ENCODE peak calls at places on chromosome 2, in seven cellular contexts. A is thyroid gland, T is IMR-90, E is GM12878, D is heart left ventricle, S is A549, O is adrenal gland. W is an unnamed sample.

GRCh38 chr2:122703676-122704075 is 948.2 kb downstream of the TSN start:
- DNase-seq in S (no peak), A (no peak), O (no peak), T (no peak), E (no peak), D (no peak), W (no peak)

GRCh38 chr2:239394346-239394945 is 6.4 kb downstream of the HDAC4 start:
- DNase-seq in O (no peak), S (no peak), E (no peak), D (no peak), T (no peak), A (peak), W (no peak)

GRCh38 chr2:45588158-45588829 is 22.8 kb downstream of the SRBD1 start:
- DNase-seq in A (no peak), S (no peak), O (no peak), T (no peak), E (no peak), D (no peak), W (no peak)

GRCh38 chr2:12534646-12535263 is 182.0 kb upstream of the TRIB2 start:
- DNase-seq in S (no peak), D (peak), A (no peak), T (peak), O (no peak), E (no peak), W (no peak)

GRCh38 chr2:207180741-207181140 is 15.0 kb upstream of the KLF7 start:
- DNase-seq in O (no peak), S (no peak), T (peak), A (no peak), E (no peak), D (no peak), W (no peak)

GRCh38 chr2:229731916-229732315 is 17.6 kb upstream of the DNER start:
- DNase-seq in O (no peak), D (no peak), E (no peak), A (no peak), S (no peak), T (peak), W (no peak)

GRCh38 chr2:226813148-226813701 is 13.6 kb upstream of the IRS1 start:
- DNase-seq in T (no peak), S (no peak), O (no peak), A (no peak), E (no peak), D (no peak), W (no peak)

GRCh38 chr2:10557506-10558265 is 109.6 kb upstream of the ODC1 start:
- DNase-seq in O (no peak), A (no peak), S (no peak), E (no peak), T (no peak), D (no peak), W (no peak)

GRCh38 chr2:4420032-4420431 is 716.7 kb downstream of the DCDC2C start:
- DNase-seq in D (no peak), T (no peak), A (no peak), E (no peak), S (no peak), O (no peak), W (no peak)

GRCh38 chr2:128617661-128618060 is 299.0 kb upstream of the HS6ST1 start:
- DNase-seq in O (no peak), T (no peak), A (no peak), E (no peak), S (no peak), D (no peak), W (no peak)

GRCh38 chr2:226272435-226272834 is 527.2 kb downstream of the IRS1 start:
- DNase-seq in D (no peak), A (no peak), S (no peak), O (no peak), T (no peak), E (no peak), W (no peak)

GRCh38 chr2:165440367-165440766 is 29.1 kb upstream of the CSRNP3 start:
- DNase-seq in T (peak), A (no peak), O (no peak), S (no peak), D (no peak), E (no peak), W (no peak)

GRCh38 chr2:240868286-240869108 is at the start of gene AGXT:
- DNase-seq in D (no peak), E (no peak), A (no peak), S (no peak), O (no peak), T (peak), W (peak)

GRCh38 chr2:207304798-207305197 is 139.1 kb upstream of the KLF7 start:
- DNase-seq in D (no peak), S (no peak), A (no peak), E (no peak), T (no peak), O (no peak), W (no peak)

GRCh38 chr2:226256709-226257401 is 542.8 kb downstream of the IRS1 start:
- DNase-seq in O (no peak), A (no peak), D (no peak), T (peak), E (no peak), S (no peak), W (no peak)

GRCh38 chr2:8600456-8600855 is 81.4 kb upstream of the ID2 start:
- DNase-seq in S (no peak), A (no peak), O (no peak), D (no peak), T (no peak), E (no peak), W (no peak)

GRCh38 chr2:8599421-8600242 is 82.2 kb upstream of the ID2 start:
- DNase-seq in D (no peak), E (no peak), A (no peak), T (no peak), S (no peak), O (no peak), W (no peak)

GRCh38 chr2:8605350-8606065 is 76.3 kb upstream of the ID2 start:
- DNase-seq in O (no peak), T (peak), A (no peak), S (peak), E (no peak), D (no peak), W (no peak)

GRCh38 chr2:8604262-8604661 is 77.6 kb upstream of the ID2 start:
- DNase-seq in O (no peak), S (no peak), E (no peak), T (peak), D (no peak), A (no peak), W (no peak)

DNA sequence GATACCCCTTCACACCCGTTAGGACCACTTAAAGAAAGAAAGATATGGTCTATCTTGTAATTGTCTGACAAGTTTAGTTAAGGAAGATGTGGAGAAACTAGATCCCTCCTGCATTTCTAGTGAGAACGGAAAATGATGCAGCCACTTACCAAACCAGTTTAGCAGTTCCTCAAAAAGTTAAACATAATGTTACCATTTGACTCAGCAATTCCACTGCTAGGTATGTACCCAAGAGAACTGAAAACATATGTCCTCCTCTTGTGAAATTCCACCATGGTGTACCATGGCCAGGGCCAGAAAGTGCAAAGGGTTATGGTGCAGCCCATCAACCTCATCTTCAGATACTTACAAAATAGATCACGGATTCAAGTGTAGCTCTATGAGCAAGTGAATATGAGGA is 79.0 kb upstream of the ID2 start:
- DNase-seq in D (no peak), O (no peak), T (no peak), A (no peak), E (peak), S (no peak), W (peak)
- TF ChIP-seq CTCF in D (no peak), O (no peak), T (no peak), A (no peak), E (no peak), S (no peak), W (no peak)

GRCh38 chr2:111903516-111903915 is 5.1 kb downstream of the MERTK start:
- DNase-seq in A (no peak), O (no peak), T (no peak), D (no peak), E (no peak), S (no peak), W (no peak)
- H3K27ac ChIP-seq in A (peak), O (peak), T (no peak), D (no peak), E (no peak), S (no peak), W (peak)

DNA sequence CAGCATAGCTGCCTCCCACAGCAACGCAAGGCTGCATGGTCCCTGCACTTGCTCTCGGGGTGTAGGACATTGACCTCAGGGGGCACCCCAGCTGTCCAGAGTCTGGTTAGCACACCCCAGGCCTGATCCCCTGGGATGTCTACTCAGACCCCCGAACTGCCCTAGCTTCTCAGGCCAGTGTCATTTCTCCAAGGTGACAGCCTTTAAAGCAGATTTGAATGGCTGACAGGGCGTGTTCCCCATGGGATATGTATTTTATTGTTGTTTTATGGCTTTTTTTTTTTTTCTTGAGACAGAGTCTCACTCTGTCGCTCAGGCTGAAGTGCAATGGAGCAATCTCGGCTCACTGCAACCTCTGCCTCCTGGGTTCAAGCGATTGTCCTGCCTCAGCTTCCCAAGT is 40.8 kb upstream of the PTMA start:
- DNase-seq in E (no peak), T (no peak), A (no peak), S (no peak), O (no peak), D (no peak), W (no peak)
- TF ChIP-seq POLR2A in E (no peak), T (no peak), A (no peak), S (no peak), O (no peak), D (no peak), W (no peak)

GRCh38 chr2:171794918-171795317 is 99.1 kb downstream of the SLC25A12 start:
- DNase-seq in O (no peak), A (no peak), S (no peak), T (no peak), E (no peak), D (no peak), W (no peak)
- TF ChIP-seq CTCF in O (no peak), A (no peak), S (no peak), T (no peak), E (no peak), D (no peak), W (no peak)

W was measured in prostate gland.